ENCODE peak calls at places on chromosomes 12 and 14, in four cellular contexts. One of them, this sample, is unnamed.

GRCh38 chr12:90058721-90059120 is 350.1 kb upstream of the ATP2B1 start:
- DNase-seq in Panc1: no peak
- DNase-seq in esophagus squamous epithelium: no peak
- DNase-seq in pancreas: no peak
- DNase-seq in this sample: no peak

GRCh38 chr12:120460157-120460556 is 9.4 kb downstream of the SRSF9 start:
- DNase-seq in Panc1: no peak
- DNase-seq in esophagus squamous epithelium: no peak
- DNase-seq in pancreas: no peak
- DNase-seq in this sample: no peak

GRCh38 chr12:30546121-30546520 is 149.5 kb downstream of the IPO8 start:
- DNase-seq in Panc1: no peak
- DNase-seq in esophagus squamous epithelium: no peak
- DNase-seq in pancreas: no peak
- DNase-seq in this sample: no peak

GRCh38 chr12:47602330-47602729 is 103.5 kb downstream of the RPAP3 start:
- DNase-seq in Panc1: no peak
- DNase-seq in esophagus squamous epithelium: no peak
- DNase-seq in pancreas: no peak
- DNase-seq in this sample: no peak

GRCh38 chr12:67649165-67650126 is 901 bp downstream of the DYRK2 start:
- DNase-seq in Panc1: no peak
- DNase-seq in esophagus squamous epithelium: no peak
- DNase-seq in pancreas: peak; percentile 57
- DNase-seq in this sample: peak; percentile 46

GRCh38 chr12:113196996-113197395 is 11.5 kb downstream of the RITA1 start:
- DNase-seq in Panc1: peak; percentile 67
- DNase-seq in esophagus squamous epithelium: no peak
- DNase-seq in pancreas: peak; percentile 73
- DNase-seq in this sample: peak; percentile 44

GRCh38 chr12:70074510-70074909 is 168.7 kb upstream of the CNOT2 start:
- DNase-seq in Panc1: no peak
- DNase-seq in esophagus squamous epithelium: no peak
- DNase-seq in pancreas: no peak
- DNase-seq in this sample: no peak

GRCh38 chr12:86389949-86390348 is 133.8 kb upstream of the MGAT4C start:
- DNase-seq in Panc1: no peak
- DNase-seq in esophagus squamous epithelium: no peak
- DNase-seq in pancreas: no peak
- DNase-seq in this sample: no peak

GRCh38 chr14:76591270-76591669 is 170.0 kb upstream of the VASH1 start:
- DNase-seq in Panc1: no peak
- DNase-seq in esophagus squamous epithelium: no peak
- DNase-seq in pancreas: no peak
- DNase-seq in this sample: no peak

GRCh38 chr12:98424726-98425401 is 90.5 kb upstream of the TMPO start:
- DNase-seq in Panc1: peak; percentile 35
- DNase-seq in esophagus squamous epithelium: no peak
- DNase-seq in pancreas: peak; percentile 42
- DNase-seq in this sample: no peak

GRCh38 chr12:82130763-82131162 is 227.4 kb downstream of the CCDC59 start:
- DNase-seq in Panc1: no peak
- DNase-seq in esophagus squamous epithelium: no peak
- DNase-seq in pancreas: no peak
- DNase-seq in this sample: no peak
- H3K27me3 ChIP-seq in Panc1: no peaks in the 10 kb centered on the region
- H3K27me3 ChIP-seq in esophagus squamous epithelium: no peaks in the 10 kb centered on the region
- H3K27me3 ChIP-seq in pancreas: no peaks in the 10 kb centered on the region
- H3K27me3 ChIP-seq in this sample: no peaks in the 10 kb centered on the region

DNA sequence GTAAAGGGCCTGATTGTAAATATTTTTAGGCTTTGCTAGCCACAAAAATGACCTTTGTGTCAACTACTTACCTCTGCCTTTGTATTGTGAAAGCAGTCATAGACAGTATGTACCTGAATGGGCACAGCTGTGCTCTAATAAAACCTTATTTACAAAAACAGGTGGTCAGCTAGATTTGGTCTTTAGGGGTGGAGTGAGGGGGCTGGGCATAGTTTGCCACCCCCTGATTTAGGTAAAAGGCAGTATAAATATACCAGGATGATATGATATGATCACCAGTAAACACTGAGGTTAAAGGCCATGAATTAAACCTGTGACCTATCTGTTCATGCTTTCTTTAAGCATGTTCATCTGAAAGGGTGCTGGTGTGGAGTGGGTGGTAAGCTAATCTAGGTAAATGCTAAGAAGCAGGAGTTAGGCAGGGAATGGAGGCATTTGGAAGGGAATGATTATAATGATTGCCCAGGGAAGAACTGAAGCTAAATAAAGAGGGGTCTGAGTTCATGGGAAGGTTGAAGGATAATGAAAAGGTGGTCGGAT is 77.1 kb upstream of the BCAT1 start:
- DNase-seq in Panc1: no peak
- DNase-seq in esophagus squamous epithelium: no peak
- DNase-seq in pancreas: no peak
- DNase-seq in this sample: no peak
- TF ChIP-seq CTCF in Panc1: no peak
- TF ChIP-seq CTCF in esophagus squamous epithelium: no peak
- TF ChIP-seq CTCF in pancreas: no peak
- TF ChIP-seq CTCF in this sample: no peak

GRCh38 chr12:4286228-4286627 is 12.7 kb downstream of the CCND2 start:
- DNase-seq in Panc1: no peak
- DNase-seq in esophagus squamous epithelium: no peak
- DNase-seq in pancreas: no peak
- DNase-seq in this sample: no peak

GRCh38 chr12:4288296-4289019 is 14.9 kb downstream of the CCND2 start:
- DNase-seq in Panc1: no peak
- DNase-seq in esophagus squamous epithelium: no peak
- DNase-seq in pancreas: no peak
- DNase-seq in this sample: no peak

GRCh38 chr12:4287325-4288290 is 14.0 kb downstream of the CCND2 start:
- DNase-seq in Panc1: no peak
- DNase-seq in esophagus squamous epithelium: no peak
- DNase-seq in pancreas: no peak
- DNase-seq in this sample: no peak

GRCh38 chr12:4285070-4285469 is 11.5 kb downstream of the CCND2 start:
- DNase-seq in Panc1: no peak
- DNase-seq in esophagus squamous epithelium: no peak
- DNase-seq in pancreas: no peak
- DNase-seq in this sample: no peak

DNA sequence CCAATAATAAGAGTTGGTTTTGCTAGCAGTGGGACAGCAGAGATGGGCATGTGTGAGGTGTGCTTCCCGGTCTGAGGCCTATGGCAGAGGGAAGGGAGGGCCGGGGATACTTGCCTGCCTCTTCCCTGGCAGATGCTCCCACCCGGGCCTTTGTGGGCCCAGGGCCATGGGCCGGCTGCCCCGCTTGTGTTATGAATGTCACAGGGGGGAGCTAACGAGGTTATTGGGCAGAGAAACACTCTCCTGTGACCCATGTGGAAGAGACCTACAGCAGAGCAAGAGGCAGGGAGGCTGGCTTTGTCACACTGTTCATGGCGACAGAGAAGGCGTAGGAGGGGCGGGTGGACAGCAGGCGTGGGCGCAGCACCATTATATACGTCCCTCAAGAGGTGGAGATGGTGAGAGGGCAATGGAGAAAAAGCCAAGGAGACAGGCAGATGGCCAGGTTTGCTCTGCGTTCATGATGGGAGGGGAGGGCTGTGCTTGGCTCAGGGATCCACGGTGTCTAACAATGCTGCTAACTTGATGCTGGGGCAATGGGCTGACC is 13.3 kb downstream of the CCND2 start:
- DNase-seq in Panc1: no peak
- DNase-seq in esophagus squamous epithelium: no peak
- DNase-seq in pancreas: no peak
- DNase-seq in this sample: no peak
- H3K36me3 ChIP-seq in Panc1: no peaks in the 10 kb centered on the region
- H3K36me3 ChIP-seq in esophagus squamous epithelium: no peaks in the 10 kb centered on the region
- H3K36me3 ChIP-seq in pancreas: peaks cover 4% of the 10 kb centered on the region
- H3K36me3 ChIP-seq in this sample: peaks cover 70% of the 10 kb centered on the region

DNA sequence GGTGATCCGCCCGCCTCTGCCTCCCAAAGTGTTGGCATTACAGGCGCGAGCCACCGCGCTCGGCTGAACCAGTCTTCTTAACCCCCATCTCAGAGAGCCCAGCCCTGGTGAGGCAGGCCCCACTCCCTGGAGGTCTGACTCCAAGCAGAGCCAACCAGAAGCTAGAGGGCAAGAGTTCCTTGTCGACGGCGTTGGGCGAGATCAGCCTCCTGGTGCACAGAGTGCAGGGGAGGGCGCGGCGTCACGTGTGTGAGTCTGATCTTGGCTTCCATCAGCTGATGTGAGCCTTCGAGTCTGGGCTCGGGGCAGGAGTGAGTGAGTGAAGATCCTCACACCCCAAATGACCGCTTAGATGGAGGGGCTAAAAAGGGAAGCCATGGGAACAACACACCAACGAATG is 28.8 kb upstream of the ADGRD1 start:
- DNase-seq in Panc1: no peak
- DNase-seq in esophagus squamous epithelium: no peak
- DNase-seq in pancreas: no peak
- DNase-seq in this sample: no peak
- H3K27me3 ChIP-seq in Panc1: peaks cover 25% of the 10 kb centered on the region
- H3K27me3 ChIP-seq in esophagus squamous epithelium: peaks cover 15% of the 10 kb centered on the region
- H3K27me3 ChIP-seq in pancreas: no peaks in the 10 kb centered on the region
- H3K27me3 ChIP-seq in this sample: no peaks in the 10 kb centered on the region

GRCh38 chr12:110699591-110700445 is 10.9 kb upstream of the HVCN1 start:
- DNase-seq in Panc1: no peak
- DNase-seq in esophagus squamous epithelium: no peak
- DNase-seq in pancreas: no peak
- DNase-seq in this sample: no peak
- TF ChIP-seq CTCF in Panc1: peak; percentile 48
- TF ChIP-seq CTCF in esophagus squamous epithelium: no peak
- TF ChIP-seq CTCF in pancreas: no peak
- TF ChIP-seq CTCF in this sample: no peak

DNA sequence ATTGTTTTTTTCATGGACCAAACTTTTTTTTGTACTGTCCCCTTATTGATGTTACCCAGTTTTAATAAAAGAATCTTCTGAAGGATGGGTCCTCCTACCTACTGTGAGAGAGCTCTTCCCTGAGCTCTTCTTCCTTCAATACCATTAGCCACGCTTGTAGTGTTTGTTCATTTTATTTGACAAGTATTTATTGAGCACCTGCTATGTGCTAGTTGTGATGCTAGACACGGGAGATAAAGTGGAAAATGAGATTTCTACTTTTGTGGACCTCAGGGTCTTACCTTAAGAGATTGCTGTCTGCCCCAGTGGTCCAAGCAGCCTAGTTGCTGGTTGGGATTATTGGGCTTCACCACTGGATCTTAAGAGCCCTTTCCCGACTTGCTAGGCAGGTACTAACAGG is 3.2 kb upstream of the GPD1 start:
- DNase-seq in Panc1: no peak
- DNase-seq in esophagus squamous epithelium: no peak
- DNase-seq in pancreas: no peak
- DNase-seq in this sample: no peak
- H3K36me3 ChIP-seq in Panc1: peaks cover 3% of the 10 kb centered on the region
- H3K36me3 ChIP-seq in esophagus squamous epithelium: peaks cover 30% of the 10 kb centered on the region
- H3K36me3 ChIP-seq in pancreas: peaks cover 29% of the 10 kb centered on the region
- H3K36me3 ChIP-seq in this sample: peaks cover 25% of the 10 kb centered on the region

GRCh38 chr14:105478624-105479305 is 4.1 kb downstream of the CRIP2 start:
- DNase-seq in Panc1: no peak
- DNase-seq in esophagus squamous epithelium: no peak
- DNase-seq in pancreas: no peak
- DNase-seq in this sample: no peak

GRCh38 chr14:105480165-105480564 is 5.5 kb downstream of the CRIP2 start:
- DNase-seq in Panc1: no peak
- DNase-seq in esophagus squamous epithelium: no peak
- DNase-seq in pancreas: no peak
- DNase-seq in this sample: no peak

GRCh38 chr14:105480807-105481801 is 5.6 kb upstream of the CRIP1 start:
- DNase-seq in Panc1: no peak
- DNase-seq in esophagus squamous epithelium: no peak
- DNase-seq in pancreas: peak; percentile 94
- DNase-seq in this sample: peak; percentile 82

GRCh38 chr14:105477659-105478623 is 3.3 kb downstream of the CRIP2 start:
- DNase-seq in Panc1: no peak
- DNase-seq in esophagus squamous epithelium: peak; percentile 35
- DNase-seq in pancreas: no peak
- DNase-seq in this sample: no peak

DNA sequence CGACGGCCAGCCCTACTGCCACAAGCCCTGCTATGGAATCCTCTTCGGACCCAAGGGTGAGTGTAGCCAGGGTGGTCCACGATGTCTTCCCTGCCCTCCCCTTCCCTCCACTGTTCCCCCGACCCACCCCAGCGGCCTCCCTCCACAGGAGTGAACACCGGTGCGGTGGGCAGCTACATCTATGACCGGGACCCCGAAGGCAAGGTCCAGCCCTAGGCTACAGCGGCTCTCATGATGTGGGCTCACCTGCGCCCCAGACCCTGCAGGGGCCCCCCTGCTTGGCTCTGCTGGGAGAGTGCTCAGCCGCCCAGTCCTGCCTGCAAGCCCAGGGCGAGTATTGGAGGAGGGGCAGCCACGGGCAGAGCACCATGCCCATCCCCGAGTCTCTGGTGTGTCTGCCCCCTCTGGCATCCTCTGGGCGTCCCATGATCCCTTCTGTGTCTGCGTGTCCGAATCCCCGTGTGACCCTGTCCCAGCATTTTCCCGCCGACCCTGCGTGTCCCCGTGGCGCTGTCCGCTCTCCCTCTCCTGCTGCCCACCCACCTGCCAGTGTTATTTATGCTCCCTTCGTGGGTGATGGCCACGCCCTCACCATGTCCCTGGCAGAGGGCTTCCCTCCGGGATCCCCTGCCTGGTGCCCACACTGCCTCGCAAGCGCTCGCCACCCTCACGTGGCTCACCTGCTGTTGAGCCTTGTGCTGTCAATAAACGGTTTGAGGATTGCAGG is 5.0 kb downstream of the CRIP2 start:
- DNase-seq in Panc1: no peak
- DNase-seq in esophagus squamous epithelium: no peak
- DNase-seq in pancreas: no peak
- DNase-seq in this sample: no peak
- H3K27me3 ChIP-seq in Panc1: no peaks in the 10 kb centered on the region
- H3K27me3 ChIP-seq in esophagus squamous epithelium: peaks cover 29% of the 10 kb centered on the region
- H3K27me3 ChIP-seq in pancreas: no peaks in the 10 kb centered on the region
- H3K27me3 ChIP-seq in this sample: no peaks in the 10 kb centered on the region

This sample was measured in GM06990.